ENCODE peak calls at places on chromosomes 5 and 9, in six cellular contexts. One of them, this sample, is unnamed. For H3K27me3, the result is how much of the 10 kb centered on the place peaks cover.

GRCh38 chr5:54701179-54701578 is 183.6 kb downstream of the SNX18 start:
- DNase-seq in thoracic aorta: peak
- DNase-seq in endothelial cell of umbilical vein: no peak
- DNase-seq in transverse colon: no peak
- DNase-seq in upper lobe of right lung: no peak
- DNase-seq in PC-3: peak
- DNase-seq in this sample: peak

GRCh38 chr5:141855265-141856029 is 22.8 kb downstream of the PCDH1 start:
- DNase-seq in transverse colon: no peak
- DNase-seq in thoracic aorta: no peak
- DNase-seq in PC-3: no peak
- DNase-seq in endothelial cell of umbilical vein: no peak
- DNase-seq in upper lobe of right lung: peak
- DNase-seq in this sample: no peak

GRCh38 chr5:132392978-132393825 is 23.7 kb downstream of the SLC22A5 start:
- DNase-seq in thoracic aorta: no peak
- DNase-seq in PC-3: no peak
- DNase-seq in upper lobe of right lung: no peak
- DNase-seq in endothelial cell of umbilical vein: no peak
- DNase-seq in transverse colon: no peak
- DNase-seq in this sample: no peak

GRCh38 chr5:51381801-51382507 is 1.3 kb upstream of the ISL1 start:
- DNase-seq in thoracic aorta: no peak
- DNase-seq in endothelial cell of umbilical vein: peak
- DNase-seq in transverse colon: no peak
- DNase-seq in upper lobe of right lung: no peak
- DNase-seq in PC-3: no peak
- DNase-seq in this sample: no peak

GRCh38 chr9:135536166-135536565 is 9.8 kb upstream of the OBP2A start:
- DNase-seq in upper lobe of right lung: no peak
- DNase-seq in transverse colon: no peak
- DNase-seq in thoracic aorta: no peak
- DNase-seq in PC-3: no peak
- DNase-seq in endothelial cell of umbilical vein: no peak
- DNase-seq in this sample: no peak

GRCh38 chr9:70481471-70481870 is 67.0 kb upstream of the KLF9 start:
- DNase-seq in thoracic aorta: no peak
- DNase-seq in upper lobe of right lung: no peak
- DNase-seq in endothelial cell of umbilical vein: no peak
- DNase-seq in transverse colon: no peak
- DNase-seq in PC-3: no peak
- DNase-seq in this sample: no peak

GRCh38 chr9:114364123-114364522 is 23.7 kb downstream of the AKNA start:
- DNase-seq in PC-3: peak
- DNase-seq in endothelial cell of umbilical vein: no peak
- DNase-seq in thoracic aorta: no peak
- DNase-seq in transverse colon: no peak
- DNase-seq in upper lobe of right lung: peak
- DNase-seq in this sample: peak

GRCh38 chr5:161286066-161286655 is 260.4 kb downstream of the GABRB2 start:
- DNase-seq in endothelial cell of umbilical vein: no peak
- DNase-seq in thoracic aorta: no peak
- DNase-seq in upper lobe of right lung: no peak
- DNase-seq in PC-3: no peak
- DNase-seq in transverse colon: no peak
- DNase-seq in this sample: no peak

GRCh38 chr5:151078490-151079262 is 2.2 kb downstream of the TNIP1 start:
- DNase-seq in transverse colon: peak
- DNase-seq in endothelial cell of umbilical vein: no peak
- DNase-seq in upper lobe of right lung: peak
- DNase-seq in thoracic aorta: no peak
- DNase-seq in PC-3: no peak
- DNase-seq in this sample: no peak

GRCh38 chr9:134367796-134368490 is 41.7 kb downstream of the RXRA start:
- DNase-seq in thoracic aorta: no peak
- DNase-seq in upper lobe of right lung: no peak
- DNase-seq in transverse colon: no peak
- DNase-seq in endothelial cell of umbilical vein: no peak
- DNase-seq in PC-3: no peak
- DNase-seq in this sample: no peak

GRCh38 chr9:91077624-91078023 is 276.0 kb downstream of the SYK start:
- DNase-seq in PC-3: no peak
- DNase-seq in endothelial cell of umbilical vein: no peak
- DNase-seq in transverse colon: no peak
- DNase-seq in thoracic aorta: no peak
- DNase-seq in upper lobe of right lung: no peak
- DNase-seq in this sample: peak

GRCh38 chr5:112329429-112330090 is 89.5 kb downstream of the EPB41L4A start:
- DNase-seq in endothelial cell of umbilical vein: peak
- DNase-seq in PC-3: no peak
- DNase-seq in transverse colon: no peak
- DNase-seq in thoracic aorta: no peak
- DNase-seq in upper lobe of right lung: no peak
- DNase-seq in this sample: peak

GRCh38 chr9:111622626-111623025 is 8.5 kb upstream of the DNAJC25 start:
- DNase-seq in transverse colon: no peak
- DNase-seq in PC-3: peak
- DNase-seq in thoracic aorta: no peak
- DNase-seq in endothelial cell of umbilical vein: no peak
- DNase-seq in upper lobe of right lung: peak
- DNase-seq in this sample: peak

GRCh38 chr9:23464275-23464674 is 361.8 kb downstream of the ELAVL2 start:
- DNase-seq in thoracic aorta: no peak
- DNase-seq in upper lobe of right lung: no peak
- DNase-seq in endothelial cell of umbilical vein: no peak
- DNase-seq in transverse colon: no peak
- DNase-seq in PC-3: no peak
- DNase-seq in this sample: no peak

GRCh38 chr5:138632900-138633489 is 57.8 kb upstream of the HSPA9 start:
- DNase-seq in upper lobe of right lung: peak
- DNase-seq in thoracic aorta: no peak
- DNase-seq in PC-3: peak
- DNase-seq in transverse colon: peak
- DNase-seq in endothelial cell of umbilical vein: peak
- DNase-seq in this sample: peak

DNA sequence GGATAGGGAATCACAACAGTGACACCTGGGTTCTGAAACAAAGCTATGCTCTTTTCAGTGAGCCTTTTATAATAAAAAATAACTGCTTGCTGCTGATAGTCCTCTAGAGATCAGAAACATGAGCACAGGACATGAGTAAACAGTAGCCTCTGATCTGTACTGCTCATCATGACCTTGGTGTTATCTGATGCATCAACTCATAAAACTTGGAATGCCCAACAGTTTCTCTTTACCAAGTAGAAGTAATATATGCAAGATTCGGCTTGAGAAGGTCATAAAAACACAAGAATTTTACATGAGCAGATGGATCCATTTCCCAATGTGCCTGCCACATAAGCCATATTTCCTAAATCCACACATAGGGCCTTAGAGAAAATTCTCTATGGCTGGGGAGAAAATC is 318.3 kb upstream of the GRAMD2B start:
- DNase-seq in transverse colon: no peak
- DNase-seq in upper lobe of right lung: no peak
- DNase-seq in PC-3: no peak
- DNase-seq in thoracic aorta: no peak
- DNase-seq in endothelial cell of umbilical vein: no peak
- DNase-seq in this sample: no peak
- TF ChIP-seq CTCF in transverse colon: no peak
- TF ChIP-seq CTCF in upper lobe of right lung: no peak
- TF ChIP-seq CTCF in PC-3: no peak
- TF ChIP-seq CTCF in thoracic aorta: no peak
- TF ChIP-seq CTCF in endothelial cell of umbilical vein: no peak
- TF ChIP-seq CTCF in this sample: no peak

GRCh38 chr9:126724226-126724625 is 80.6 kb upstream of the ZBTB43 start:
- DNase-seq in transverse colon: no peak
- DNase-seq in thoracic aorta: no peak
- DNase-seq in PC-3: peak
- DNase-seq in upper lobe of right lung: no peak
- DNase-seq in endothelial cell of umbilical vein: no peak
- DNase-seq in this sample: no peak

GRCh38 chr9:126722252-126722921 is 82.5 kb upstream of the ZBTB43 start:
- DNase-seq in transverse colon: peak
- DNase-seq in thoracic aorta: no peak
- DNase-seq in upper lobe of right lung: peak
- DNase-seq in endothelial cell of umbilical vein: peak
- DNase-seq in PC-3: peak
- DNase-seq in this sample: peak

GRCh38 chr9:126721531-126722098 is 83.2 kb upstream of the ZBTB43 start:
- DNase-seq in thoracic aorta: no peak
- DNase-seq in PC-3: no peak
- DNase-seq in upper lobe of right lung: no peak
- DNase-seq in endothelial cell of umbilical vein: no peak
- DNase-seq in transverse colon: no peak
- DNase-seq in this sample: no peak

GRCh38 chr9:126723807-126724172 is 81.0 kb upstream of the ZBTB43 start:
- DNase-seq in upper lobe of right lung: no peak
- DNase-seq in endothelial cell of umbilical vein: no peak
- DNase-seq in transverse colon: no peak
- DNase-seq in thoracic aorta: no peak
- DNase-seq in PC-3: no peak
- DNase-seq in this sample: no peak

DNA sequence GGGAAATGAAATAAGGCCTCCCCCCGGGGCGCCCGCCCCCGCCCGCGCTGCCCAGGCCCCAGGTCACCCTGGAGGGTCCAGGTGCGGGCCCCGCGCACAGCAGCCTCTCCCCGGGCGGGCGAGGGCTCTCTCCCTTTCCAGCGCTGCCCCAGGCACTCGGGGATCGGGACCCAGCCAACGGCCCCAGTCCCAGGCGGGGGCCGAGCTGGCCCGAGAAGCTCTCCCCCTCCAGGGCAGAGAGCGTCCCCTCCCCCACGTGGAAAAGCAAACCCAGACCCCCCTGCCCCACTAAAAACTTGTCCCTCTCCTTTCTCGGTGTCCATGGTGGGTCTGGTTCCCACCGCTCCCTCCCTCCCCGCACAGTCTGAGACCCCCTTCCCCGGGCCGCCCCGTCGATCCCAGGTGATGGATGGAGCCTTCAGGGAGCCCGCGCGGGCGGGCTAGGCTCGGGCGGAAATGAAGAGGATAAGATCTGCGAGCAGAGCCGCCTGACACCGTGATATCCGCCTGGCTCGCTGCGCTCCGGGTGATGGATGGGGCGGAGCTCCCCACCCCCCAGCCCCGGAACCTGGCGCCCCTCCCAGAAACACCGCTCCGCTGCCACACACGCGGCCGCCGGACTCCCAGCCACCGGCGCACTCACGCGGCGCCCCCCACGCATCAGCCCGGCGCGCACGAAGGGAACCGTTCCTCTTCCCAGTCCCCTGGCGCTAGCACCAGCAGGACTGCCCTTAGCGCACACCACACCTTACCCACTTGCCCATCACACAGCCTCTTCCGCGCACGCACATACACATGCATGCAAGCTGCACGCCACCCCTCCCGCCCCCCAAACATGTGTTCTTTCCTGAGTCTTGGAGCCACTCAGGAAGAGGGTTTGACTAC is 81.7 kb upstream of the ZBTB43 start:
- DNase-seq in endothelial cell of umbilical vein: no peak
- DNase-seq in PC-3: no peak
- DNase-seq in thoracic aorta: no peak
- DNase-seq in transverse colon: peak
- DNase-seq in upper lobe of right lung: no peak
- DNase-seq in this sample: peak
- H3K27me3 ChIP-seq in endothelial cell of umbilical vein: under half
- H3K27me3 ChIP-seq in PC-3: under half
- H3K27me3 ChIP-seq in thoracic aorta: under half
- H3K27me3 ChIP-seq in transverse colon: half or more
- H3K27me3 ChIP-seq in upper lobe of right lung: under half
- H3K27me3 ChIP-seq in this sample: under half

GRCh38 chr5:1199649-1200494 is 1.5 kb upstream of the SLC6A19 start:
- DNase-seq in PC-3: no peak
- DNase-seq in thoracic aorta: no peak
- DNase-seq in transverse colon: no peak
- DNase-seq in upper lobe of right lung: no peak
- DNase-seq in endothelial cell of umbilical vein: no peak
- DNase-seq in this sample: no peak
- H3K4me3 ChIP-seq in PC-3: no peak
- H3K4me3 ChIP-seq in thoracic aorta: no peak
- H3K4me3 ChIP-seq in transverse colon: no peak
- H3K4me3 ChIP-seq in upper lobe of right lung: no peak
- H3K4me3 ChIP-seq in endothelial cell of umbilical vein: no peak
- H3K4me3 ChIP-seq in this sample: no peak

DNA sequence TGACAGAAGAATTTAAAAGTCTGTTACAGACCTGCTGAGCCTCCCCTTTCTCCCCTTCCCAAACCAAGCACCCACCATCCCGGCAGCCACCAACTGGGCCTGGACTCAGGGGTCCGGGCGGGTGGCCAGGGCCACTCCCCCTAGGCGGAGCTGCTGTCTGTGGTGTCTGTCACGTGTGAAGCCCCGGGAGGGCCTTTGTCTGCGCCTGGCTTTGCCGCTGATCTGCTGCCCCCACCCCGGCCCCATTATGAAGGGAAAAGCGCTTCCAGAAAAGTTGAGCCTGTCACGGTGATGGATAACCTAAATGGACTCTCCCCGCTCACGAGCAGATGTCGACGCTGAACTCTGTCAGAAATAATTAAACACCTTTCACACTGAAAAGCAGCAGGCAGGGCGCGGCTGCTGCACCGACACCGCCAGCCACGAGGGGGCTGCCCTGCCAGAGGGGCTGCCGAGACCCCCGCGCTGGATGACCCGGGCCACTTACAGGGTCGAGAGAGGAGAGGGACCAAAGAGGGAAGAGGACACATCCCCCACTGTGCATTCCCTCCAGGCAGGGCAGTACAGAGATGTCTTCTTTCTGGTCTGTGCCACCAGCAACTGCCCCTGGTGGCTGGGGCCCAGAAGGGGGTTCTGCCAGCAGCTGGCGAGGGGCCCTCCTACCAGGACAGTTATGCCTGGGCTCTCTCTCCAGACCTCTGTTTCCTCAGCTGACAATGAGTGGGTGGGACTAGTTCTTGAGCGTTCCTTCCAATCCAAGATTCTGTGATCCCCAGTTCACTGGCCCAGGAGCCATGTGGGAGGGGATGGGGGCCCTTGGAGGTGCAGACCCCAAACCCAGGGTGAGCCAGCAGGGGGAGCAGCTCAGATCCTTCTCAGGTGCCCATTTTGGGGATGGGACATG is 36.0 kb upstream of the BARHL1 start:
- DNase-seq in upper lobe of right lung: no peak
- DNase-seq in endothelial cell of umbilical vein: peak
- DNase-seq in transverse colon: no peak
- DNase-seq in thoracic aorta: no peak
- DNase-seq in PC-3: no peak
- DNase-seq in this sample: no peak
- TF ChIP-seq CTCF in upper lobe of right lung: no peak
- TF ChIP-seq CTCF in endothelial cell of umbilical vein: peak
- TF ChIP-seq CTCF in transverse colon: peak
- TF ChIP-seq CTCF in thoracic aorta: no peak
- TF ChIP-seq CTCF in PC-3: peak
- TF ChIP-seq CTCF in this sample: peak

DNA sequence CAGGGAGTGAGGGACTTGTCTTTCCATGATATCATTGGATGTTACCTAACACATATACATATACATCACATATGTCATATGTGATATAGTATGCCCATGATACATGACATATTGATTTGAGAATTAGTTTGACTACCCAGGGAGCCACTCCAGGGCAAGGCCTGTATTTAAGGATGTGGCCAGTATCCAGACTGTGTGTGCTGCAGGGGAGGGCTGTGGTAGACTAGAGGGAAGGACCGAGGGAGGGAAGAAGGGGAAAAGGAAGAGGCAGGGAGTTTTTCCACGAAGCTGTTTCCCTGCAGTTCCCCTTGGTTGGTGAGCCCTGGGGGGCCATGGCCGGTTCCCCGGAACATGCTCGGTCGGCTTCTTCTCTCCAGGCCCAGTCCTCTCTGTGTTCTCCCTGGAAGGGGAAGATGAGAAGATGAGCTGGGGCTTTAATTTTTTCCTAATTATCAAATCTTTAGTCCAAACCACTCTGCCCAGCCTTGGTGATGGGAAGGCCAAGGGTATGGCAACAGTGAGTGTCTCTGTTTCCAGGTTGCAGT is 48.7 kb downstream of the NSUN2 start:
- DNase-seq in transverse colon: no peak
- DNase-seq in thoracic aorta: no peak
- DNase-seq in PC-3: no peak
- DNase-seq in upper lobe of right lung: no peak
- DNase-seq in endothelial cell of umbilical vein: no peak
- DNase-seq in this sample: no peak
- H3K27me3 ChIP-seq in transverse colon: under half
- H3K27me3 ChIP-seq in thoracic aorta: under half
- H3K27me3 ChIP-seq in PC-3: under half
- H3K27me3 ChIP-seq in upper lobe of right lung: under half
- H3K27me3 ChIP-seq in endothelial cell of umbilical vein: under half
- H3K27me3 ChIP-seq in this sample: under half